ENCODE peak calls at places on chromosomes 11 and 22, in six cellular contexts. One of them, this sample, is unnamed.

GRCh38 chr11:134001101-134001500 is 44.3 kb upstream of the IGSF9B start:
- DNase-seq in uterus: no peak
- DNase-seq in left ventricle myocardium inferior: no peak
- DNase-seq in CD8-positive, alpha-beta memory T cell: no peak
- DNase-seq in GM23338: no peak
- DNase-seq in mammary epithelial cell: no peak
- DNase-seq in this sample: no peak

GRCh38 chr22:50275181-50276055 is 5.2 kb upstream of the MAPK11 start:
- DNase-seq in uterus: no peak
- DNase-seq in left ventricle myocardium inferior: no peak
- DNase-seq in CD8-positive, alpha-beta memory T cell: no peak
- DNase-seq in GM23338: no peak
- DNase-seq in mammary epithelial cell: no peak
- DNase-seq in this sample: no peak

GRCh38 chr22:37546436-37547248 is 13.6 kb upstream of the CDC42EP1 start:
- DNase-seq in uterus: peak; percentile 74
- DNase-seq in left ventricle myocardium inferior: peak; percentile 78
- DNase-seq in CD8-positive, alpha-beta memory T cell: no peak
- DNase-seq in GM23338: peak; percentile 87
- DNase-seq in mammary epithelial cell: no peak
- DNase-seq in this sample: peak; percentile 92

GRCh38 chr11:78902771-78903507 is 328.3 kb upstream of the NARS2 start:
- DNase-seq in uterus: no peak
- DNase-seq in left ventricle myocardium inferior: no peak
- DNase-seq in CD8-positive, alpha-beta memory T cell: no peak
- DNase-seq in GM23338: no peak
- DNase-seq in mammary epithelial cell: no peak
- DNase-seq in this sample: no peak

GRCh38 chr22:48451891-48452290 is 1375.8 kb downstream of the BRD1 start:
- DNase-seq in uterus: no peak
- DNase-seq in left ventricle myocardium inferior: no peak
- DNase-seq in CD8-positive, alpha-beta memory T cell: no peak
- DNase-seq in GM23338: no peak
- DNase-seq in mammary epithelial cell: no peak
- DNase-seq in this sample: peak; percentile 54

GRCh38 chr11:109734602-109735001 is 312.6 kb downstream of the C11orf87 start:
- DNase-seq in uterus: no peak
- DNase-seq in left ventricle myocardium inferior: no peak
- DNase-seq in CD8-positive, alpha-beta memory T cell: no peak
- DNase-seq in GM23338: no peak
- DNase-seq in mammary epithelial cell: no peak
- DNase-seq in this sample: no peak

GRCh38 chr11:35779409-35779808 is 116.8 kb downstream of the TRIM44 start:
- DNase-seq in uterus: no peak
- DNase-seq in left ventricle myocardium inferior: no peak
- DNase-seq in CD8-positive, alpha-beta memory T cell: no peak
- DNase-seq in GM23338: no peak
- DNase-seq in mammary epithelial cell: no peak
- DNase-seq in this sample: no peak

GRCh38 chr22:21876486-21877176 is 9.2 kb upstream of the MAPK1 start:
- DNase-seq in uterus: no peak
- DNase-seq in left ventricle myocardium inferior: no peak
- DNase-seq in CD8-positive, alpha-beta memory T cell: no peak
- DNase-seq in GM23338: no peak
- DNase-seq in mammary epithelial cell: peak; percentile 70
- DNase-seq in this sample: peak; percentile 83

GRCh38 chr11:23540101-23540561 is 679.9 kb upstream of the CCDC179 start:
- DNase-seq in uterus: no peak
- DNase-seq in left ventricle myocardium inferior: no peak
- DNase-seq in CD8-positive, alpha-beta memory T cell: no peak
- DNase-seq in GM23338: peak; percentile 72
- DNase-seq in mammary epithelial cell: peak; percentile 32
- DNase-seq in this sample: peak; percentile 1

GRCh38 chr11:120354779-120355178 is 18.6 kb downstream of the ARHGEF12 start:
- DNase-seq in uterus: no peak
- DNase-seq in left ventricle myocardium inferior: no peak
- DNase-seq in CD8-positive, alpha-beta memory T cell: no peak
- DNase-seq in GM23338: no peak
- DNase-seq in mammary epithelial cell: no peak
- DNase-seq in this sample: no peak

GRCh38 chr11:77129069-77129840 is 1.2 kb downstream of the MYO7A start:
- DNase-seq in uterus: no peak
- DNase-seq in left ventricle myocardium inferior: no peak
- DNase-seq in CD8-positive, alpha-beta memory T cell: no peak
- DNase-seq in GM23338: no peak
- DNase-seq in mammary epithelial cell: no peak
- DNase-seq in this sample: peak; percentile 55

GRCh38 chr11:94825111-94825880 is 57.1 kb downstream of the AMOTL1 start:
- DNase-seq in uterus: no peak
- DNase-seq in left ventricle myocardium inferior: no peak
- DNase-seq in CD8-positive, alpha-beta memory T cell: no peak
- DNase-seq in GM23338: no peak
- DNase-seq in mammary epithelial cell: no peak
- DNase-seq in this sample: no peak

GRCh38 chr22:43592470-43592869 is 180.7 kb downstream of the MPPED1 start:
- DNase-seq in uterus: no peak
- DNase-seq in left ventricle myocardium inferior: no peak
- DNase-seq in CD8-positive, alpha-beta memory T cell: no peak
- DNase-seq in GM23338: peak; percentile 73
- DNase-seq in mammary epithelial cell: no peak
- DNase-seq in this sample: no peak

GRCh38 chr11:66316849-66317251 is at the start of gene CD248:
- DNase-seq in uterus: peak; percentile 81
- DNase-seq in left ventricle myocardium inferior: peak; percentile 87
- DNase-seq in CD8-positive, alpha-beta memory T cell: peak; percentile 55
- DNase-seq in GM23338: peak; percentile 75
- DNase-seq in mammary epithelial cell: no peak
- DNase-seq in this sample: peak; percentile 96

GRCh38 chr11:65489706-65490310 is 9.0 kb upstream of the MALAT1 start:
- DNase-seq in uterus: no peak
- DNase-seq in left ventricle myocardium inferior: no peak
- DNase-seq in CD8-positive, alpha-beta memory T cell: no peak
- DNase-seq in GM23338: no peak
- DNase-seq in mammary epithelial cell: no peak
- DNase-seq in this sample: no peak

GRCh38 chr11:122910775-122911174 is 28.2 kb downstream of the JHY start:
- DNase-seq in uterus: no peak
- DNase-seq in left ventricle myocardium inferior: no peak
- DNase-seq in CD8-positive, alpha-beta memory T cell: no peak
- DNase-seq in GM23338: peak; percentile 53
- DNase-seq in mammary epithelial cell: peak; percentile 8
- DNase-seq in this sample: no peak

GRCh38 chr11:10930961-10931760 is 73.3 kb upstream of the ZBED5 start:
- DNase-seq in uterus: peak; percentile 86
- DNase-seq in left ventricle myocardium inferior: peak; percentile 74
- DNase-seq in CD8-positive, alpha-beta memory T cell: peak; percentile 57
- DNase-seq in GM23338: peak; percentile 79
- DNase-seq in mammary epithelial cell: peak; percentile 62
- DNase-seq in this sample: peak; percentile 93

DNA sequence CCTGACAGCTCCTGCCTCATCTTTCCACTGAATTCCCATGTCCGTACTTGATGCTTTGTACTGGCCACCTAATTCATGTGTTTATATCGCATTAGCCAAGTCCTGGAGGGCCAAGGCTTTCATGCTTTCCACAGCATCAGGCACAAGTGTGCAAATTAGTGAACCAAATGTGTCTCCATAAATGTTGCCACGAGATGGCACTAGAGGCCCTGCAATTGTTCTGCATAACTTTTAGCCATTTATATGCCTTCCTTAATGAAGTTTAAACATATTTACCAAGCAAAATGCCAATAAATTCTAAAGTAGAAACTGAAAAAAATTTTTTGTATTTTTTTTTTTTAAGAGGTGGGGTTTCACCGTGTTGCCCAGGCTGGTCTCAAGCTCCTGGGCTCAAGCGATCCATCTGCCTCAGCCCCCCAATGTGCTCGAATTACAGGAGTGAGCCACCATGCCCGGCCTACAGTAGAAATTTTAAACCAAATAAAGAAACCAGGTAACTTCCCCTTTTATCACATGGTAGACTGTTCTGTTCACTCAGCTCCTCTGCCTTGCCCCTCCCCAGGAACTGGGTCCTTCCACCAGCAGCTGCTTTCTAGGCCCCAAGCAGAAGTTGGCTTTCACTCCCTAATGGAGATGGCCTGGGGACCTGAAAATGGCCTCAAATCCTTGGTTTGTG is 20.8 kb upstream of the IL18BP start:
- DNase-seq in uterus: peak; percentile 59
- DNase-seq in left ventricle myocardium inferior: no peak
- DNase-seq in CD8-positive, alpha-beta memory T cell: peak; percentile 57
- DNase-seq in GM23338: peak; percentile 56
- DNase-seq in mammary epithelial cell: peak; percentile 33
- DNase-seq in this sample: no peak
- H3K27ac ChIP-seq in uterus: no peak overlapping the region
- H3K27ac ChIP-seq in left ventricle myocardium inferior: no peak overlapping the region
- H3K27ac ChIP-seq in CD8-positive, alpha-beta memory T cell: no peak overlapping the region
- H3K27ac ChIP-seq in GM23338: no peak overlapping the region
- H3K27ac ChIP-seq in mammary epithelial cell: no peak overlapping the region
- H3K27ac ChIP-seq in this sample: no peak overlapping the region

GRCh38 chr11:112852141-112852853 is 108.9 kb upstream of the NCAM1 start:
- DNase-seq in uterus: no peak
- DNase-seq in left ventricle myocardium inferior: no peak
- DNase-seq in CD8-positive, alpha-beta memory T cell: no peak
- DNase-seq in GM23338: no peak
- DNase-seq in mammary epithelial cell: peak; percentile 79
- DNase-seq in this sample: no peak
- H3K27ac ChIP-seq in uterus: no peak overlapping the region
- H3K27ac ChIP-seq in left ventricle myocardium inferior: peak overlapping the region; percentile 68
- H3K27ac ChIP-seq in CD8-positive, alpha-beta memory T cell: no peak overlapping the region
- H3K27ac ChIP-seq in GM23338: no peak overlapping the region
- H3K27ac ChIP-seq in mammary epithelial cell: no peak overlapping the region
- H3K27ac ChIP-seq in this sample: no peak overlapping the region

GRCh38 chr22:27576413-27576812 is 225.1 kb downstream of the MN1 start:
- DNase-seq in uterus: no peak
- DNase-seq in left ventricle myocardium inferior: peak; percentile 63
- DNase-seq in CD8-positive, alpha-beta memory T cell: no peak
- DNase-seq in GM23338: no peak
- DNase-seq in mammary epithelial cell: peak; percentile 5
- DNase-seq in this sample: no peak
- H3K27ac ChIP-seq in uterus: no peak overlapping the region
- H3K27ac ChIP-seq in left ventricle myocardium inferior: peak overlapping the region; percentile 71
- H3K27ac ChIP-seq in CD8-positive, alpha-beta memory T cell: no peak overlapping the region
- H3K27ac ChIP-seq in GM23338: no peak overlapping the region
- H3K27ac ChIP-seq in mammary epithelial cell: no peak overlapping the region
- H3K27ac ChIP-seq in this sample: no peak overlapping the region

DNA sequence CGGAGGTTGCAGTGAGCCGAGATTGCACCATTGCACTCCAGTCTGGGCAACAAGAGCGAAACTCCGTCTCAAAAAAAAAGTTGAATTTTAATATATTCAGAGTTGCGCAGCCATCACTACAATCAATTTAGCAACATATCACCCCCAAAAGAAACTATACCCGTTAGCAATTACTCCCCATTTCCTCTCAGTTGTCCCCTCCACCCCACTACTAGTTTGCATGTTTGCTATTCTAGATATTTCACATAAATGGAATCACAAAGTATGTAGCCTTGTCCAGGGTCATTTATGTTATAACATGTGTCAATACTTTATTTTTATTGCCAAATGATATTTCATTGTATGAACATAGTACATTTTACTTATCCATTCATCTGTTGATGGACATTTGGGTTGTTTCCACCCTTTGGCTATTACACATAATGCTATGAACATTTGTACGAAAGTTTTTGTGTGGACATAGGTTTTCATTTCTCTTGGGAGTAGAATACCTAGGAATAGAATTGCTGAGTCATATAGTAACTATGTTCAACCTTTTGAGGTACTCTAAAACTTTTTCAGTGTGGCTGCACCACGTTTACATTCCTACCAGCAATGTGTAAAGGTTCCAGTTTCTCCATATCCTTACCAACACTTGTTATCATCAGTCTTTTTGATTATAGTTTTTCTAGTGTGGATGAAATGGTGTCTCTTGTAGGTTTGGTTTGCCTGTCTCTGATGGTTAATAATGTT is 2.2 kb downstream of the ZNF143 start:
- DNase-seq in uterus: no peak
- DNase-seq in left ventricle myocardium inferior: no peak
- DNase-seq in CD8-positive, alpha-beta memory T cell: no peak
- DNase-seq in GM23338: no peak
- DNase-seq in mammary epithelial cell: peak; percentile 41
- DNase-seq in this sample: no peak
- H3K27ac ChIP-seq in uterus: peak overlapping the region; percentile 94
- H3K27ac ChIP-seq in left ventricle myocardium inferior: peak overlapping the region; percentile 99
- H3K27ac ChIP-seq in CD8-positive, alpha-beta memory T cell: no peak overlapping the region
- H3K27ac ChIP-seq in GM23338: peak overlapping the region; percentile 99
- H3K27ac ChIP-seq in mammary epithelial cell: no peak overlapping the region
- H3K27ac ChIP-seq in this sample: no peak overlapping the region

DNA sequence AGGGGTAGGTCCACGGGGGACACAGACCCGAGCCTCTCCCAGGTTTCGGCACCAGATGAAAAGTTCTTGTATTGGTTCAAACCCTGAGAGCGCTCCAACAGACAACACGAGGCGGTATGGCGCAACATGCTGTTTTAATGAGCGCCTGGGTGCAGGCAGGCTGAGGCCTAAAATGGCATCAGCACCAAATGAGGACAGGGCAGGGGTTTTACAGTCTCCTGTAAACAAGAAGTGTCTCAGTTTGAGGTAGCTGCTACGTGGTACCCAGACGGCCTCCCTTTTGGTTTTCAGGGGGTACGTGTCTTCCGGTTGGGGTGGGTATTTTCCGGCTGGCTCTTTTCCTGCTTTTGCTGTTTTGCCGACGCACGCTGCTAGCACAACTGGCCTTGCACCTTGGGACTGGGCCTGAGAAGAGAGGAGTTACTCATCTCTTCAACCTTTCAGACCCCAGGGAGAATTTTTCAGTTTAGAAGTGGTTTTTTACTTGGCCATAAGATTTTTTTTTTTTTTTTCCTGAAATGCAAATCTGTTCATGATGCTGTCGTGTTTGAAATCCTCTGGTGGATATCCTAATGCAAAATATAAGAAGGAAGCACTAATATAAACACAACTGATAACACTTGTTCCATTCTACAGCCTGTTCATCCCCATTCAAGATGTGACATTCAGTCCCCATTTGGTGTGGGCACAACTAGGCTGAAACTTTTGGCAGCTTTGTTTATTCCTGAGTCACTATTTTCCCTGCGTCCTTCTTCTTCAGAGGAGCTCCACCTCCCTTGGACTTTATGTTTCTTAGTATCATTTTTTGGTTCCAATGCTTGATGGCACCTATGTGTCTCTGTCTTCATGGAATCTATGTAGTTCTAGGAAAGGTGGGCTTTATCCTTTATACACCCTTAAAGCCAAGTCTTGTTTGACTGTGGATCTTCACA is 6.5 kb downstream of the PPFIBP2 start:
- DNase-seq in uterus: no peak
- DNase-seq in left ventricle myocardium inferior: no peak
- DNase-seq in CD8-positive, alpha-beta memory T cell: no peak
- DNase-seq in GM23338: no peak
- DNase-seq in mammary epithelial cell: no peak
- DNase-seq in this sample: peak; percentile 56
- H3K27ac ChIP-seq in uterus: no peak overlapping the region
- H3K27ac ChIP-seq in left ventricle myocardium inferior: no peak overlapping the region
- H3K27ac ChIP-seq in CD8-positive, alpha-beta memory T cell: no peak overlapping the region
- H3K27ac ChIP-seq in GM23338: no peak overlapping the region
- H3K27ac ChIP-seq in mammary epithelial cell: no peak overlapping the region
- H3K27ac ChIP-seq in this sample: no peak overlapping the region

GRCh38 chr22:27724181-27724580 is 77.4 kb downstream of the MN1 start:
- DNase-seq in uterus: no peak
- DNase-seq in left ventricle myocardium inferior: no peak
- DNase-seq in CD8-positive, alpha-beta memory T cell: no peak
- DNase-seq in GM23338: no peak
- DNase-seq in mammary epithelial cell: no peak
- DNase-seq in this sample: no peak
- H3K27ac ChIP-seq in uterus: no peak overlapping the region
- H3K27ac ChIP-seq in left ventricle myocardium inferior: no peak overlapping the region
- H3K27ac ChIP-seq in CD8-positive, alpha-beta memory T cell: no peak overlapping the region
- H3K27ac ChIP-seq in GM23338: no peak overlapping the region
- H3K27ac ChIP-seq in mammary epithelial cell: no peak overlapping the region
- H3K27ac ChIP-seq in this sample: no peak overlapping the region

This sample was measured in osteoblast.